ENCODE peak calls at places on chromosomes 13 and 19, in seven cellular contexts. I, R, N, C, X, A and E are unnamed samples.

GRCh38 chr19:7442423-7442822 is 46.4 kb downstream of the PEX11G start:
- DNase-seq in I (peak), R (no peak), N (no peak), C (no peak), X (no peak), A (no peak), E (no peak)

GRCh38 chr19:2722541-2723344 is 1.6 kb upstream of the DIRAS1 start:
- DNase-seq in I (peak), R (no peak), N (no peak), C (no peak), X (no peak), A (peak), E (no peak)

GRCh38 chr19:5126498-5127223 is 157.7 kb downstream of the KDM4B start:
- DNase-seq in I (no peak), R (no peak), N (no peak), C (no peak), X (no peak), A (no peak), E (no peak)

GRCh38 chr13:86298741-86299140 is 499.5 kb upstream of the SLITRK6 start:
- DNase-seq in I (no peak), R (no peak), N (no peak), C (no peak), X (no peak), A (no peak), E (no peak)

GRCh38 chr13:107459430-107459829 is 755.9 kb downstream of the LIG4 start:
- DNase-seq in I (peak), R (no peak), N (no peak), C (no peak), X (no peak), A (no peak), E (no peak)

GRCh38 chr19:30362156-30362754 is 9.9 kb upstream of the ZNF536 start:
- DNase-seq in I (no peak), R (no peak), N (no peak), C (no peak), X (no peak), A (peak), E (no peak)

GRCh38 chr13:93977986-93978385 is 501.5 kb downstream of the DCT start:
- DNase-seq in I (peak), R (no peak), N (no peak), C (no peak), X (no peak), A (no peak), E (no peak)

GRCh38 chr19:34096020-34096915 is 76.0 kb upstream of the LSM14A start:
- DNase-seq in I (peak), R (peak), N (no peak), C (no peak), X (no peak), A (no peak), E (no peak)

GRCh38 chr13:106810069-106810468 is 242.1 kb upstream of the ARGLU1 start:
- DNase-seq in I (no peak), R (no peak), N (no peak), C (no peak), X (no peak), A (no peak), E (no peak)

GRCh38 chr13:23871616-23872220 is 17.5 kb downstream of the MIPEP start:
- DNase-seq in I (peak), R (no peak), N (no peak), C (no peak), X (no peak), A (no peak), E (no peak)

GRCh38 chr13:23868521-23868920 is 20.7 kb downstream of the MIPEP start:
- DNase-seq in I (peak), R (no peak), N (no peak), C (no peak), X (no peak), A (no peak), E (no peak)

GRCh38 chr13:23867027-23867491 is 22.1 kb downstream of the MIPEP start:
- DNase-seq in I (peak), R (no peak), N (no peak), C (no peak), X (no peak), A (no peak), E (no peak)

GRCh38 chr13:23866420-23867026 is 22.7 kb downstream of the MIPEP start:
- DNase-seq in I (no peak), R (no peak), N (no peak), C (no peak), X (no peak), A (no peak), E (no peak)

GRCh38 chr13:23870356-23871146 is 18.6 kb downstream of the MIPEP start:
- DNase-seq in I (no peak), R (no peak), N (no peak), C (no peak), X (no peak), A (no peak), E (no peak)
- TF ChIP-seq CTCF in I (peak), R (no peak), N (no peak), C (no peak), X (no peak), A (no peak), E (peak)

DNA sequence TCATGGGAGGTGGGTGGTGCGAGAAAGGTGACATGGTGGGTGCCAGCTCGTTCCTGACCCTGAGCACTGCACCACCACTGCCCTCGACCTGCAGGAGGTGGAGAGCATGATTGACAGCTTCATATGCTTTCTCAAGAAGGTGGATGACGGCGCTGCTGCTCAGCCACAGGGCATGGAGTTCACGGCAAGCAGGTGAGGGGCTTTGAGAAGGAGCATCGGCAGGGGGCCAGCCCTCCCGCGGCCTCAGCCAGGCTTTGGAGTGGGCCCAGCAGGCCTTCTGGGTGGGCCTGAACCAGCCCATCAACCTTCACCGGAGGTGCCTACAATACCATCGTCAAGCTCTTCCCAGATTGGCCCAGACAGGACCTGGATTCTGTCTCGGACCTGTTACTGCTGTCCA is 18.9 kb upstream of the ZNF14 start:
- DNase-seq in I (no peak), R (no peak), N (no peak), C (no peak), X (no peak), A (no peak), E (no peak)
- TF ChIP-seq CTCF in I (no peak), R (no peak), N (no peak), C (no peak), X (no peak), A (no peak), E (no peak)

GRCh38 chr19:18470153-18470552 is 32.2 kb upstream of the ISYNA1 start:
- DNase-seq in I (no peak), R (peak), N (no peak), C (no peak), X (peak), A (no peak), E (peak)
- TF ChIP-seq CTCF in I (peak), R (no peak), N (peak), C (no peak), X (peak), A (no peak), E (peak)

GRCh38 chr19:40778865-40779284 is 828 bp downstream of the RAB4B start:
- DNase-seq in I (peak), R (no peak), N (no peak), C (no peak), X (no peak), A (no peak), E (no peak)

GRCh38 chr19:40776966-40777794 is 867 bp upstream of the RAB4B start:
- DNase-seq in I (peak), R (peak), N (no peak), C (peak), X (peak), A (peak), E (peak)

GRCh38 chr19:40777795-40778044 is 327 bp upstream of the RAB4B start:
- DNase-seq in I (no peak), R (no peak), N (no peak), C (no peak), X (no peak), A (no peak), E (no peak)

GRCh38 chr19:40776364-40776763 is 1.0 kb downstream of the MIA start:
- DNase-seq in I (no peak), R (no peak), N (no peak), C (no peak), X (no peak), A (no peak), E (no peak)

GRCh38 chr19:40778045-40778864 is at the start of gene RAB4B:
- DNase-seq in I (peak), R (peak), N (peak), C (peak), X (peak), A (peak), E (peak)
- TF ChIP-seq CTCF in I (no peak), R (no peak), N (no peak), C (no peak), X (no peak), A (peak), E (no peak)